ENCODE peak calls at places on chromosomes 12 and 14, in four cellular contexts. One of them, this sample, is unnamed.

GRCh38 chr12:6724409-6724797 is 557 bp downstream of the COPS7A start:
- DNase-seq in HepG2: peak
- DNase-seq in GM12878: no peak
- DNase-seq in K562: no peak
- DNase-seq in this sample: peak

GRCh38 chr12:64457036-64457435 is 5.1 kb downstream of the TBK1 start:
- DNase-seq in HepG2: no peak
- DNase-seq in GM12878: no peak
- DNase-seq in K562: peak
- DNase-seq in this sample: no peak

GRCh38 chr12:47867496-47867941 is 37.3 kb downstream of the VDR start:
- DNase-seq in HepG2: no peak
- DNase-seq in GM12878: no peak
- DNase-seq in K562: peak
- DNase-seq in this sample: no peak

GRCh38 chr14:63262446-63262845 is 56.3 kb downstream of the GPHB5 start:
- DNase-seq in HepG2: no peak
- DNase-seq in GM12878: no peak
- DNase-seq in K562: no peak
- DNase-seq in this sample: no peak

GRCh38 chr14:22395803-22396202 is 193.2 kb downstream of the DAD1 start:
- DNase-seq in HepG2: no peak
- DNase-seq in GM12878: no peak
- DNase-seq in K562: no peak
- DNase-seq in this sample: no peak

GRCh38 chr12:49783917-49784676 is 42.7 kb downstream of the TMBIM6 start:
- DNase-seq in HepG2: no peak
- DNase-seq in GM12878: no peak
- DNase-seq in K562: no peak
- DNase-seq in this sample: no peak

GRCh38 chr12:63149884-63150254 is 1.1 kb downstream of the AVPR1A start:
- DNase-seq in HepG2: no peak
- DNase-seq in GM12878: no peak
- DNase-seq in K562: no peak
- DNase-seq in this sample: no peak

GRCh38 chr14:99995700-99996356 is 69.4 kb upstream of the EVL start:
- DNase-seq in HepG2: peak
- DNase-seq in GM12878: peak
- DNase-seq in K562: peak
- DNase-seq in this sample: peak

GRCh38 chr14:74891870-74892269 is 10.2 kb downstream of the DLST start:
- DNase-seq in HepG2: no peak
- DNase-seq in GM12878: no peak
- DNase-seq in K562: no peak
- DNase-seq in this sample: no peak

GRCh38 chr12:117100251-117100650 is 1.0 kb upstream of the TESC start:
- DNase-seq in HepG2: no peak
- DNase-seq in GM12878: no peak
- DNase-seq in K562: peak
- DNase-seq in this sample: peak

GRCh38 chr14:24979725-24980239 is 70.2 kb downstream of the STXBP6 start:
- DNase-seq in HepG2: no peak
- DNase-seq in GM12878: no peak
- DNase-seq in K562: no peak
- DNase-seq in this sample: no peak

GRCh38 chr12:48157889-48158370 is 615 bp upstream of the ASB8 start:
- DNase-seq in HepG2: no peak
- DNase-seq in GM12878: no peak
- DNase-seq in K562: no peak
- DNase-seq in this sample: no peak

GRCh38 chr14:55881577-55882241 is 236.5 kb upstream of the PELI2 start:
- DNase-seq in HepG2: no peak
- DNase-seq in GM12878: no peak
- DNase-seq in K562: no peak
- DNase-seq in this sample: no peak

GRCh38 chr14:47366006-47366405 is 309.4 kb downstream of the MDGA2 start:
- DNase-seq in HepG2: no peak
- DNase-seq in GM12878: no peak
- DNase-seq in K562: no peak
- DNase-seq in this sample: no peak

GRCh38 chr14:51849095-51849494 is 11.3 kb upstream of the GNG2 start:
- DNase-seq in HepG2: no peak
- DNase-seq in GM12878: no peak
- DNase-seq in K562: no peak
- DNase-seq in this sample: no peak

GRCh38 chr12:25372969-25373368 is 122.2 kb upstream of the KRAS start:
- DNase-seq in HepG2: no peak
- DNase-seq in GM12878: no peak
- DNase-seq in K562: no peak
- DNase-seq in this sample: no peak

GRCh38 chr12:64696065-64696741 is 63.0 kb downstream of the GNS start:
- DNase-seq in HepG2: peak
- DNase-seq in GM12878: no peak
- DNase-seq in K562: no peak
- DNase-seq in this sample: no peak

GRCh38 chr12:95836185-95836609 is 22.6 kb upstream of the SNRPF start:
- DNase-seq in HepG2: no peak
- DNase-seq in GM12878: no peak
- DNase-seq in K562: no peak
- DNase-seq in this sample: no peak

GRCh38 chr12:24943947-24944597 is 4.8 kb downstream of the BCAT1 start:
- DNase-seq in HepG2: peak
- DNase-seq in GM12878: no peak
- DNase-seq in K562: no peak
- DNase-seq in this sample: no peak

GRCh38 chr12:120841525-120841924 is 62.6 kb downstream of the SPPL3 start:
- DNase-seq in HepG2: no peak
- DNase-seq in GM12878: no peak
- DNase-seq in K562: no peak
- DNase-seq in this sample: no peak

GRCh38 chr14:85293820-85294219 is 236.1 kb upstream of the FLRT2 start:
- DNase-seq in HepG2: no peak
- DNase-seq in GM12878: no peak
- DNase-seq in K562: no peak
- DNase-seq in this sample: no peak

GRCh38 chr14:90381011-90381790 is 15.6 kb upstream of the CALM1 start:
- DNase-seq in HepG2: peak
- DNase-seq in GM12878: no peak
- DNase-seq in K562: no peak
- DNase-seq in this sample: no peak

GRCh38 chr12:84643993-84644392 is 268.6 kb downstream of the SLC6A15 start:
- DNase-seq in HepG2: no peak
- DNase-seq in GM12878: no peak
- DNase-seq in K562: no peak
- DNase-seq in this sample: no peak

DNA sequence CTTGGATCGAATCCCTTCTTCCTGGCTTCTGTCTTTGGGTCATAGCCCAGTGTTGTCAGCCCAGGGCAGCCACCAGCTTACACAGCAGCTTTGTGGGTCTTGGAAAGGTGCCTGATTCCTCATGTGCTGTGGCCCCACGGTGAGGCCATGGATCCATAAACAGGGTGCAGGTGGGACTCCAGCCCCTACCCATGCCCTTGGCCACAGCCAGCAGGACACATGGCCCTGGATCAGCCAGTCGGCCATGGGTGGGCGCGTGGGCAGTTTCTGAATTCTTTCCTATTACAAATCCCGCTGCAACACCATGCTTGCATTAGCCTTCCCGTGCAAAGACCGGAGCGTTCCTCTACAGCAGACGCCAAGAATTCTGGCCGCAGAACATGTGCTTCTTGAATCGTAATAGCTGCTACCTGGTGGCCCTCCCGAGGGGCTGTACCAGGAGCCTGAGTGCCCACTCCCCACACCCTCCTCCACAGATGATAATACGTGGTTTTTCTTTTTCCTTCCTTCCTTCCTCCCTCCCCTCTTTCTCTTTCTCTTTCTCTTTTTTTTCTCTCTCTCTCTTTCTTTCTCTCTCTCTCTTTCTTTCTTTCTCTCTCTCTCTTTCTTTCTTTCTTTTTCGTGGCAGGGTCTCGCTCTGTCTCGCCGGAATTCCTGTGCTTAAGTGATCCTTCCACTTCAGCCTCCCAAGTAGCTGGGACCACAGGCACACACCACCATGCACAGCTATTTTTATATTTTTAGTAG is 2.9 kb upstream of the MMP17 start:
- DNase-seq in HepG2: no peak
- DNase-seq in GM12878: no peak
- DNase-seq in K562: no peak
- DNase-seq in this sample: no peak
- TF ChIP-seq ETV6 in HepG2: no peak
- TF ChIP-seq ETV6 in GM12878: no peak
- TF ChIP-seq ETV6 in K562: no peak
- TF ChIP-seq ETV6 in this sample: no peak

GRCh38 chr14:67485501-67486095 is 2.9 kb downstream of the TMEM229B start:
- DNase-seq in HepG2: no peak
- DNase-seq in GM12878: no peak
- DNase-seq in K562: peak
- DNase-seq in this sample: no peak
- TF ChIP-seq MAX in HepG2: no peak
- TF ChIP-seq MAX in GM12878: no peak
- TF ChIP-seq MAX in K562: no peak
- TF ChIP-seq MAX in this sample: no peak

DNA sequence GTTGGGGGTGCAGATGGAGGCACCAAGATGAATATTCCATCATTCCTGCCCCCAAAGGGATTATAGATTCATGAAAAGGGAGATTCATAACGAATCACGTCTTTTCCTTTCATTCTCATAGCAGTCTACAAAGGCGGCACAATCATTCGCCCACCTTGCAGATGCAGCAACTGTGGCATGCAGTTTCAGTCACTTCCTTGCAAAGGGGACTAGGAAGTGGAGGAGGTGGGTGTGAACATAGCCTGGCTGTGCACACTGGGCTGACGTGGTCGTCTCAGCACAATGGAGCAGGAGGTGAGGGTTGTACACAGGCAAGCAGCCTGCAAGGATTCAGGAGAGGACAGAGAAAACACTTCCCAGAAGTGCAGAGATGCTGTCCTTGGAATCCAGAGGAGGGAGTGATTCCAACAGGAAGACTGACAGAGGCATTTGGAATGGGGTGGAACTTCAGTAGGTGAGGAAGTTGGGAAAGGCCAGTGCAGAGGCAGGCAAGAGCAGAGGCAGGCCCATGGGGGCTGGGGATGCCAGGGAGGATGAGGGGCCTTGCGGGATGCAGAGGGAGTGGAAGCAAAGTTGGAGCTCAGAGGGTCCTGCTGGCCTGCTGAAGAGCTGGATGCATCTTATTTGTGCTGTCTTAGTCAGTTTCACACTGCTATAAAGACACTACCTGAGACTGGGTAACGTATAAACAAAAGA is 21.9 kb upstream of the PPP2R5C start:
- DNase-seq in HepG2: no peak
- DNase-seq in GM12878: no peak
- DNase-seq in K562: no peak
- DNase-seq in this sample: no peak
- TF ChIP-seq CREB1 in HepG2: no peak
- TF ChIP-seq CREB1 in GM12878: no peak
- TF ChIP-seq CREB1 in K562: no peak
- TF ChIP-seq CREB1 in this sample: no peak

GRCh38 chr12:76266797-76267196 is 81.4 kb downstream of the BBS10 start:
- DNase-seq in HepG2: no peak
- DNase-seq in GM12878: no peak
- DNase-seq in K562: no peak
- DNase-seq in this sample: no peak
- TF ChIP-seq ETV6 in HepG2: no peak
- TF ChIP-seq ETV6 in GM12878: no peak
- TF ChIP-seq ETV6 in K562: no peak
- TF ChIP-seq ETV6 in this sample: no peak

DNA sequence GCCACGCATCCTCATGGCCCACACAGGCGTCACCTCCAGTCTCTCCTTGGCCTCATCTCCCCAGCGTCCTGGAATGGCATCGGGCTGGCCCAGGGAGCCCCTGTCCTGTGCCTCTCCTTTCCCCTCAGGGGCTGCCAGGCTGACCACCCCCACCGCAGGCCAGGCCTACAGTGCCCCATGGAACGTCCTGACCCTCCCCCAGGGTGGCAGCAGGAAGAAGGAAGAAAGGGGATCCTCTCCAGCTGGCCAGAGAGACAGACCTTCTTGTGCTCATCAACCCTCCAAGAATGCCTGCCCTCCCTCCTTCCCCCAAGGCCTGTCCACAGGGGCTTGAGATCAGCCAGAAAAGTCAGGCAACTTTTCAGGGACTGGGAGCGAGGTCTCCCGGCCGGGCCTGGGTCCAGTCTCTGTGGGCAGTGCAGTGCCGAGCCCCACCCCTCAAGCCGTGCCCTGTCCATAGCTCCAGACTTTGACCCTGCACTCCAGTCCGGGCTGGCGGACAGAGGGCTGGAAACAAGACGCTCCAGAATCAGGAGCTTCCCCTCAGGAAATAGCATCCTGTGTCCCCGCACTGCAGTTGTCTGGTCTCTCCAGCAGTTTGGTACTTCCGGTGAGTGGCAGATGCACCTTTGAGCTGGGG is at the start of gene DAO:
- DNase-seq in HepG2: peak
- DNase-seq in GM12878: no peak
- DNase-seq in K562: no peak
- DNase-seq in this sample: no peak
- TF ChIP-seq MAX in HepG2: no peak
- TF ChIP-seq MAX in GM12878: no peak
- TF ChIP-seq MAX in K562: no peak
- TF ChIP-seq MAX in this sample: no peak

DNA sequence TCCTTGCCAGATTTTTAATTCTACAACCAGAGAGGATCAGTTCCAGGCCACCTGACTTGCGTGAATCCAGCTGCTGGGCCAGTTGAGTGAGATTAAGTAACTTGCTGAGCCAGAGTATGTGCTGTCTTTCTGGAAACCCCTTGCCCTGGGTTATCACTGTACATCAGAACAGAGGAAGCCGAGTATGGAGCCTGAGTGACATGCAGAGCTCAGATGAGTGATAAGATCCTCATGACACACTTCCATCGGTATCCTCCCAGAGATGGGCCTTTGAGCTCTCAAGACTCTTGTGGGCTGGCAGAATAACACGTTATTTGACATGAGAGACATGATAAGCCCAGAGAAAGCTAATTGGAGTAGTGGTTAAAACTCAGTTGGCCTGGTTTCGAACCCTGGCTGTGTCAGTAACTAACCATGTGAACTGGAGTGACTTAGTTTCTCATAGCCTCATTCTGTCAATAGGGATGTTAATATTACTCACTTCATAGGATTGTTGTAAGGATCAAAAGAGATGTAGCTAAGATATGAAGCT is 388.1 kb downstream of the ZFP36L1 start:
- DNase-seq in HepG2: no peak
- DNase-seq in GM12878: no peak
- DNase-seq in K562: peak
- DNase-seq in this sample: no peak
- TF ChIP-seq CREB1 in HepG2: no peak
- TF ChIP-seq CREB1 in GM12878: no peak
- TF ChIP-seq CREB1 in K562: no peak
- TF ChIP-seq CREB1 in this sample: no peak

This sample was measured in WTC11.